ENCODE peak calls at places on chromosomes 7 and 10, in four cellular contexts. G is HepG2, M is H1, U is GM12878. D is an unnamed sample.

GRCh38 chr7:91182819-91183405 is 81.3 kb upstream of the FZD1 start:
- DNase-seq in G (no peak), M (no peak), U (no peak), D (no peak)

GRCh38 chr10:77687621-77688020 is 50.0 kb upstream of the KCNMA1 start:
- DNase-seq in G (no peak), M (peak; percentile 46), U (no peak), D (no peak)

GRCh38 chr7:40356871-40357676 is 222.3 kb downstream of the SUGCT start:
- DNase-seq in G (no peak), M (no peak), U (no peak), D (no peak)

GRCh38 chr7:130907439-130907838 is 173.4 kb upstream of the KLF14 start:
- DNase-seq in G (no peak), M (no peak), U (no peak), D (no peak)

GRCh38 chr7:19916011-19916410 is 142.6 kb upstream of the TMEM196 start:
- DNase-seq in G (no peak), M (no peak), U (no peak), D (no peak)

GRCh38 chr7:29217112-29217511 is 22.5 kb downstream of the CHN2 start:
- DNase-seq in G (no peak), M (no peak), U (no peak), D (no peak)

GRCh38 chr10:100984670-100985177 is 2.6 kb downstream of the MRPL43 start:
- DNase-seq in G (no peak), M (no peak), U (no peak), D (no peak)

GRCh38 chr7:9280088-9280487 is 846.7 kb downstream of the NXPH1 start:
- DNase-seq in G (no peak), M (no peak), U (no peak), D (no peak)

GRCh38 chr10:30970760-30971460 is 60.8 kb downstream of the ZNF438 start:
- DNase-seq in G (no peak), M (no peak), U (no peak), D (no peak)

GRCh38 chr7:155833651-155834050 is 21.4 kb upstream of the SHH start:
- DNase-seq in G (no peak), M (no peak), U (no peak), D (no peak)

GRCh38 chr7:155531686-155532085 is 14.7 kb downstream of the CNPY1 start:
- DNase-seq in G (peak; percentile 39), M (no peak), U (no peak), D (no peak)

GRCh38 chr10:6713716-6714115 is 133.6 kb upstream of the PRKCQ start:
- DNase-seq in G (no peak), M (no peak), U (no peak), D (no peak)

GRCh38 chr7:67484244-67484751 is 487.7 kb downstream of the TYW1 start:
- DNase-seq in G (peak; percentile 63), M (peak; percentile 71), U (no peak), D (peak; percentile 80)

GRCh38 chr10:68333905-68334431 is 1.2 kb upstream of the PBLD start:
- DNase-seq in G (no peak), M (no peak), U (no peak), D (no peak)

GRCh38 chr10:65891073-65891981 is 1034.5 kb upstream of the LRRTM3 start:
- DNase-seq in G (no peak), M (no peak), U (peak; percentile 50), D (no peak)

GRCh38 chr7:25454562-25455031 is 226.3 kb upstream of the NPVF start:
- DNase-seq in G (no peak), M (no peak), U (no peak), D (no peak)

GRCh38 chr10:96168546-96168945 is 38.4 kb downstream of the ZNF518A start:
- DNase-seq in G (no peak), M (no peak), U (no peak), D (no peak)

GRCh38 chr7:141737118-141737835 is 881 bp upstream of the SSBP1 start:
- DNase-seq in G (peak; percentile 25), M (no peak), U (no peak), D (peak; percentile 70)

GRCh38 chr7:126185959-126186580 is 1066.7 kb downstream of the GRM8 start:
- DNase-seq in G (no peak), M (peak; percentile 43), U (no peak), D (no peak)

GRCh38 chr10:83991986-83992753 is 147.1 kb upstream of the GHITM start:
- DNase-seq in G (peak; percentile 28), M (peak; percentile 63), U (peak; percentile 55), D (peak; percentile 60)

GRCh38 chr7:111788426-111788825 is 226.1 kb upstream of the IMMP2L start:
- DNase-seq in G (no peak), M (no peak), U (no peak), D (no peak)

GRCh38 chr10:21002097-21002878 is 105.2 kb upstream of the NEBL start:
- DNase-seq in G (no peak), M (no peak), U (no peak), D (no peak)

GRCh38 chr7:157700237-157701005 is 363.6 kb downstream of the DNAJB6 start:
- DNase-seq in G (no peak), M (no peak), U (no peak), D (no peak)

GRCh38 chr10:101230185-101230917 is 1.1 kb upstream of the LBX1 start:
- DNase-seq in G (no peak), M (no peak), U (no peak), D (peak; percentile 44)

GRCh38 chr10:119320981-119321380 is 113.6 kb downstream of the GRK5 start:
- DNase-seq in G (no peak), M (no peak), U (no peak), D (no peak)

DNA sequence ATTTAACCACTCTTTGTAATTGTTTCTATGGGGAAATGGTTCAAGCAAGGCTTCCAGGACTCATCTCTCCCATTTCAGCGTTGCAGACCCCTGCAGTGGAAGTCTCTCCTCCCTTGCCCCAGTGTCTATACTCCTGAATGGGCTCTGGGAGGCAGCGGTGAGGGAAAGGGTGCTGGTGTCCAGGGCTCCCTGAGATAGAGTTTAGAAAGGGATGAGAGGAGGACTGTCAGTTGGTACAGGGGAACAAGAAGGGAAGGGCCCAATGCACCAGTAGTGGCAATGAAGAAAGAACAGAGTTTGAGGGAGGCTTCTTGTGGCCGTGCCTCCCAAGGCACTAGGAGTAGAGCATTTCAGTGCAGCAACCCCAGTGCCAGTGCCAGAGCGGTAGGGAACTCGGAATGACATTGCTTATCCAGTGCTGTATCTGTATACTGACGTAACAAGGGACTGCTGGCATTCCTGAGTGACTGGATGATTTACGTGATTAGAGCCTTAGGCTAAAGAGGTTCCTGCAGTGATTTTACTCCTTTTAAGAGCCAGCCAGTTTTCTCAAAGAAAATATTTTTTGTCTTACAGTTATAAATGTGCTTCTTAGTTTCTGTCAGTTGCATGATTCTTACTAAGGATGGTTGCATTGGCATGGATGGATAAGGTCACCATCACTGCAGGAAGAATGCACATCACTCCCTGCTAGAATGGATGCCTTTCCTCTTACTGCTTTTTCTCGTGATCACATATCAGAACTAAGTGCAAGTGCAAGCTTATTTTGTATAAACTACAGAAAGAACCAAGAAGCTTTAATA is 28.0 kb downstream of the PRPF18 start:
- DNase-seq in G (no peak), M (peak; percentile 51), U (no peak), D (no peak)
- TF ChIP-seq CBX5 in G (no peak), M (no peak), U (no peak), D (no peak)

DNA sequence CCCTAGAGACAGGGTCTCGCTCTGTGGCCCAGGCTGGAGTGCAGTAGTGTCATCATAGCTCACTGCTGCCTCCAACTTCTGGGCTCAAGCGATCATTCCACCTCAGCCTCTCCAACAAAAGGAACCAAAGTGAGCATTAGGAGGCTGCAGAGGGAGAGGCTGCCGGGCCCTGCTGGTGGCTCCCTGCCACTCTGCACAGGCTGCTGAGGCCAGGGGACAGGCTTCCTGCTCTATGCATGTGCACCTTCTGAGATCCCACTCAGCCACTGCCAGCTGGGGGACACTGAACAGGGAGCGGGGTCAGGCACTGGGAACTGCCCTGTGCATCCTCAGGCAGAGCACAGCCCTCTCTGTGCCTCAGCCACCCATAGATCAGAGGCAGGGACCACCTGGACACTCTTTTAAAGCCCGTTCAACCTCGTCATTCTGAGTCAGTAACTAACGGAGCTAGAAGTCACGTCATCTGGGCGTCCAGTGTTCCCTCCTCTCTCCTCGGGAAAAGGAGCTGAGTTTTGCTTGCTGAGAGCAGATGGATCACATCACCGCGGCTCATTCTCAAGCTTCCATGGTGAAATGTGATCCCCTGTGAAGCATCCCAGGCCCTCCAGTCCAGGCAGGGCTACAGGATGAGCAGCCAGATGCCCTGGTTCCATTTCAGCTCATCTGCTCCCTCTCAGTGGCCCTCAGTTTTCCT is 109.6 kb downstream of the MYL10 start:
- DNase-seq in G (no peak), M (no peak), U (no peak), D (no peak)
- TF ChIP-seq CBX5 in G (no peak), M (no peak), U (no peak), D (no peak)

GRCh38 chr7:128908750-128909385 is 1.6 kb downstream of the KCP start:
- DNase-seq in G (no peak), M (peak; percentile 42), U (no peak), D (no peak)
- TF ChIP-seq CBX5 in G (no peak), M (no peak), U (no peak), D (no peak)

GRCh38 chr10:123571978-123572377 is 94.2 kb upstream of the GPR26 start:
- DNase-seq in G (no peak), M (no peak), U (no peak), D (no peak)
- TF ChIP-seq CBX5 in G (no peak), M (no peak), U (no peak), D (no peak)

GRCh38 chr7:84145892-84146291 is 48.7 kb downstream of the SEMA3A start:
- DNase-seq in G (no peak), M (no peak), U (no peak), D (no peak)

GRCh38 chr7:84144480-84144879 is 50.1 kb downstream of the SEMA3A start:
- DNase-seq in G (no peak), M (no peak), U (no peak), D (no peak)

GRCh38 chr7:84144935-84145334 is 49.7 kb downstream of the SEMA3A start:
- DNase-seq in G (no peak), M (no peak), U (no peak), D (no peak)

GRCh38 chr7:84153005-84153404 is 41.6 kb downstream of the SEMA3A start:
- DNase-seq in G (no peak), M (no peak), U (no peak), D (no peak)

GRCh38 chr7:84149573-84149972 is 45.0 kb downstream of the SEMA3A start:
- DNase-seq in G (no peak), M (no peak), U (no peak), D (no peak)
- TF ChIP-seq CBX5 in G (no peak), M (no peak), U (no peak), D (no peak)

DNA sequence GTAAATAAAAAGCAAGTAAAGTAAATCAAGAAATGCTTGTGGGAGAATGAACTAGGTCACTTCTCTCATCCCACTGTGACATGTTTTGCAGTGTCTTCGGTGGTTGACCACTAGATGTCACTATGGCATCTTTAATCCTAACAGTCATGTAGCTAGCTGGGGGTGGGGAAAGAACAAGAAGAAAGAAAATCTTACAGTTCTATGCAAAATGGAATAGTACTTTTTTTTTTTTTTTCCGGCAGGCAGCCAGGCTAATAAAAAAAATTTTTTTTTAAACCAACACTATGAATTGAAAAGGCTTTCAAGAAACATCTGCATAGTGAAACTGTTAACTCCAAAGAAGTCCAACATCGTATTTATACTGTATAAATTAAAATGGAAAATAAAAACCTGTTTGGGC is 38.3 kb downstream of the CDK1 start:
- DNase-seq in G (peak; percentile 71), M (no peak), U (peak; percentile 26), D (peak; percentile 88)
- TF ChIP-seq CBX5 in G (no peak), M (no peak), U (no peak), D (no peak)

D was measured in K562.